ENCODE peak calls at places on chromosomes 1 and 21, in five cellular contexts. Z is WTC11, L is HepG2, O is A549, M is endothelial cell of umbilical vein. U is an unnamed sample.

GRCh38 chr1:224513383-224513782 is 78.8 kb upstream of the WDR26 start:
- DNase-seq in Z (no peak), L (no peak), O (no peak), M (no peak), U (no peak)

GRCh38 chr1:245921417-245921816 is 585.7 kb downstream of the SMYD3 start:
- DNase-seq in Z (no peak), L (no peak), O (no peak), M (no peak), U (no peak)

GRCh38 chr1:170153417-170153816 is 7.7 kb downstream of the NTMT2 start:
- DNase-seq in Z (no peak), L (no peak), O (no peak), M (no peak), U (no peak)

GRCh38 chr21:14533555-14534400 is 12.3 kb downstream of the SAMSN1 start:
- DNase-seq in Z (no peak), L (no peak), O (peak; percentile 8), M (peak; percentile 77), U (no peak)

GRCh38 chr1:234543442-234544093 is 64.6 kb upstream of the TARBP1 start:
- DNase-seq in Z (no peak), L (no peak), O (no peak), M (no peak), U (no peak)

GRCh38 chr1:115423776-115424175 is 85.7 kb upstream of the NGF start:
- DNase-seq in Z (no peak), L (no peak), O (no peak), M (no peak), U (no peak)

GRCh38 chr1:209397910-209398309 is 185.6 kb upstream of the CAMK1G start:
- DNase-seq in Z (no peak), L (no peak), O (no peak), M (no peak), U (no peak)

GRCh38 chr1:202233824-202234223 is 40.2 kb downstream of the LGR6 start:
- DNase-seq in Z (no peak), L (no peak), O (no peak), M (no peak), U (no peak)

GRCh38 chr21:43345046-43345745 is 81.7 kb downstream of the SIK1 start:
- DNase-seq in Z (no peak), L (no peak), O (no peak), M (no peak), U (no peak)

GRCh38 chr1:248850536-248851251 is 8.2 kb downstream of the ZNF692 start:
- DNase-seq in Z (no peak), L (no peak), O (no peak), M (no peak), U (no peak)

GRCh38 chr1:3347257-3348020 is 107.0 kb upstream of the ARHGEF16 start:
- DNase-seq in Z (no peak), L (no peak), O (no peak), M (no peak), U (no peak)

GRCh38 chr1:7698666-7699065 is 72.4 kb upstream of the VAMP3 start:
- DNase-seq in Z (no peak), L (no peak), O (no peak), M (no peak), U (no peak)

GRCh38 chr1:222099746-222100145 is 357.9 kb upstream of the DUSP10 start:
- DNase-seq in Z (no peak), L (peak; percentile 3), O (no peak), M (no peak), U (no peak)

GRCh38 chr1:36708587-36708986 is 225.9 kb upstream of the CSF3R start:
- DNase-seq in Z (no peak), L (no peak), O (no peak), M (no peak), U (no peak)

GRCh38 chr1:239899747-239900146 is 191.9 kb upstream of the FMN2 start:
- DNase-seq in Z (no peak), L (peak; percentile 9), O (no peak), M (no peak), U (no peak)

GRCh38 chr21:36321325-36322082 is 1.5 kb downstream of the MORC3 start:
- DNase-seq in Z (no peak), L (no peak), O (no peak), M (peak; percentile 78), U (no peak)

GRCh38 chr1:159177273-159177907 is 6.0 kb downstream of the CADM3 start:
- DNase-seq in Z (peak; percentile 73), L (peak; percentile 55), O (peak; percentile 40), M (peak; percentile 81), U (peak; percentile 74)

GRCh38 chr1:53094533-53094919 is 32.5 kb downstream of the PODN start:
- DNase-seq in Z (no peak), L (no peak), O (no peak), M (no peak), U (no peak)

GRCh38 chr1:60923287-60924110 is 158.9 kb upstream of the NFIA start:
- DNase-seq in Z (no peak), L (no peak), O (no peak), M (peak; percentile 36), U (no peak)

GRCh38 chr1:232508161-232508661 is 121.7 kb downstream of the SIPA1L2 start:
- DNase-seq in Z (no peak), L (no peak), O (no peak), M (no peak), U (no peak)

GRCh38 chr1:205237526-205238484 is 10.1 kb downstream of the TMCC2 start:
- DNase-seq in Z (no peak), L (no peak), O (no peak), M (no peak), U (no peak)

GRCh38 chr21:46158666-46159300 is 3.4 kb upstream of the FTCD start:
- DNase-seq in Z (no peak), L (no peak), O (no peak), M (no peak), U (no peak)

DNA sequence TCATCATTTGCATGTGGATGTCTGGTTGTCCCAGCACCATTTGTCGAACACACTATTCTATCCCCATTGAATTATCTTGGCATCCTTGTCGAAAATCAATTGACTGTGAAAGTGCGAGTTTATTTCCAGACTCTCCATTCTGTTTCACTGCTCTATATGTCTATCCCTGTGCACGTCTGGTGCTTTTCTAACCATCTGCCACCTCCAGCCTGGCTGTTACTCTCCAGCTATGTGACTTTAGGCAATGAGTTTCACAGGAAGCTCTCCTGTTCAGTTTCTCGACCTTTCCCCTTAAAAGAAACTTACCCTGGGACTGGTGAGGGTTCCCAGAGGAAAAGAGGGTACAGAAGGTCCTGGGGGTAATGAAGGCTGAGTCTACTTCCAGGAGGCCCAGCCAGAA is 137.1 kb upstream of the KLHDC7A start:
- DNase-seq in Z (no peak), L (no peak), O (no peak), M (no peak), U (no peak)
- TF ChIP-seq JUN in Z (no peak), L (no peak), O (no peak), M (no peak), U (no peak)

GRCh38 chr1:218865591-218865990 is 308.1 kb upstream of the LYPLAL1 start:
- DNase-seq in Z (no peak), L (no peak), O (no peak), M (peak; percentile 20), U (no peak)
- TF ChIP-seq JUN in Z (no peak), L (no peak), O (peak; percentile 76), M (no peak), U (no peak)

DNA sequence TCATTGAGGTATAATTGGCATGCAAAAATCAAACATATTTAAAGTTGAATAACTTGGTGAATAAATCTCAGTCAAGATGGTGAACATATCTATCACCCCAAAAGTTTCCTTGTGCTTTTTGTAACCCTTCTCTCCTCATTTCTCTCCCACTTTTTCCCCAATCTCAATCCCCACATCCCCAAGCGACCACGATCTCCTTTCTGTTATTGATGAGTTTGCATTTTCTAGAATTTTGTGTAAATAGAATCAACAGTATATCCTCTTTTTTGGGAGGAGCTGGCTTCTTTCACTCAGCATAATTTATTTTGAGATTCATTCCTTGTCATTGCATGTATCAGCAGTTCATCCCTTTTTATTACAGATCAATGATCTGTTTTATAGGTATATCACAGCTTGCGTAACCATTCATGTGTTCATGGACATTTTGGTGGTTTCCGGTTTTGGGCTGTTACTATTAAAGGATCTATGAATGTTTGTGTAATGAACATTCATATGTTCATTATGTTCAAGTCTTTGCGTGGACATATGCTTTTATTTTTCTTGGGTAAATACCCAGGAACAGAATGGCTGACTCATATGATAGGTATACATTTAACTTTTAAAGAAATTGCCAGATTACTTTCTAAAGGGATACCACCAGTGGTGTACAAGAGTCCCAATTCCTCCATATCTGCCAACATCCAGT is 73.9 kb downstream of the SPATA46 start:
- DNase-seq in Z (no peak), L (no peak), O (no peak), M (peak; percentile 55), U (no peak)
- TF ChIP-seq JUN in Z (no peak), L (no peak), O (no peak), M (peak; percentile 26), U (no peak)

DNA sequence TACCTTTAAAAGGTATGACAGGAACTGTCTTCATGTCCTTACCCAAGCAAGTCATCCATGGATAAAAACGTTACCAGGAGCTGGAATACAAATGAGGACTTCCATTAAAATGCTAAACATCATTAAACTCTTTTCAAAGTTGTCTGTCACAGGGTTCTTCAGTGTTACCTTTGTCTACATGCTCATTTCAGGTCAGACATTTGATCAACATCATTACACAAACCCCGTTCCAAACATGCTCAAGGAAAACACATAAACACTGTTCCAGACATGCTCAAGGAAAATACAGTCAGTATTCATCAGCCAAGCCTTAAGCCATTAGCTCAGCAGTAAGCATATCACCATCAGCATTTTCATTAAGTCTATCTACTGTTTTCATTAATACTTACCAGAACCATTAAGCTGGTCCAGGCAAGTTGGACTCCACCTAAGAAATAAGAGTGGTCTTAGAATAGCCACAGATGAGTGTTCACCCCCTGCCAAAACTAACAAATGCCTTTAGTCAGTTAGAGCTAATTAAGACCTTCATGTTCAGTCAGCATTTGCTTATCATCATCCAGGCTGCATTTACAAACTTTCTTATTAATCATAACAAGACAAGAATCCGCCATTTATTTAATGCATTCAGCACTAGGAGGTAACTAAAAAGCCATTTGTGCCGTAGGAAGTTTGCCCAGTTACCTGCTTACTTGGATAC is 2.2 kb downstream of the GAS5 start:
- DNase-seq in Z (no peak), L (no peak), O (no peak), M (no peak), U (no peak)
- TF ChIP-seq JUN in Z (no peak), L (no peak), O (no peak), M (no peak), U (no peak)

GRCh38 chr1:175072131-175072941 is 4.7 kb downstream of the TNN start:
- DNase-seq in Z (no peak), L (no peak), O (no peak), M (peak; percentile 41), U (no peak)
- TF ChIP-seq JUN in Z (no peak), L (no peak), O (no peak), M (no peak), U (no peak)

GRCh38 chr21:24225432-24225831 is 1381.8 kb downstream of the MRPL39 start:
- DNase-seq in Z (no peak), L (no peak), O (no peak), M (no peak), U (no peak)

GRCh38 chr21:24223625-24224024 is 1383.7 kb downstream of the MRPL39 start:
- DNase-seq in Z (no peak), L (no peak), O (no peak), M (no peak), U (no peak)

GRCh38 chr21:24220466-24220865 is 1386.8 kb downstream of the MRPL39 start:
- DNase-seq in Z (no peak), L (no peak), O (no peak), M (no peak), U (no peak)

DNA sequence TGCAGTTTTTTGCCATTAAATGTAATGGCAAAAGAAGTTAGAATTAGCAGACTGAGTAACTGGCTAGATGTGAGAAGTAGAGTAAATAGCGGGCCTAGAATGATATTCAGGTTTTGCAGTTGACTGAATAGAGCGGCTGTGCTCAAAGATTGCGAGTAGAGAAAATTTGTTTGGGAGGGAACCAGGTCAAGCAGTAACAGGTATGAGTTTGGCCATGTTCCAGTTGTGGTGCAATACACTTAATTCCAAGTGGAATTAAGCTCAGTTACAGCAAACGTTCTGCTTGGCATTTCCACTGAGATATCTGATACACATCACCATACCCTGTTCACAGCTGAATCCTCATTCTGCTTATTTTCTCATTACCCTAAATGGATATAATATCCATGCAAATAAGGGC is 1382.9 kb downstream of the MRPL39 start:
- DNase-seq in Z (no peak), L (no peak), O (no peak), M (no peak), U (no peak)
- TF ChIP-seq JUN in Z (no peak), L (no peak), O (no peak), M (no peak), U (no peak)

U was measured in H1.